ENCODE peak calls at places on chromosome 1, in ten cellular contexts. G is IMR-90, U is DND-41, V is SK-N-SH, O is neuronal stem cell, Q is HepG2, P is GM23338, H is K562, T is H1, F is PC-9. J is an unnamed sample.

GRCh38 chr1:185804206-185804605 is 70.0 kb downstream of the HMCN1 start:
- DNase-seq in G (peak), U (no peak), V (no peak), O (no peak), Q (no peak), P (no peak), H (no peak), T (no peak), F (peak), J (no peak)

GRCh38 chr1:198462365-198463025 is 78.0 kb downstream of the ATP6V1G3 start:
- DNase-seq in G (peak), U (no peak), V (no peak), O (no peak), Q (no peak), P (no peak), H (no peak), T (no peak), F (no peak), J (no peak)

GRCh38 chr1:154479764-154480421 is 22.1 kb upstream of the TDRD10 start:
- DNase-seq in G (peak), U (peak), V (peak), O (peak), Q (peak), P (peak), H (peak), T (no peak), F (peak), J (peak)

GRCh38 chr1:228416217-228416971 is at the start of gene TRIM17:
- DNase-seq in G (no peak), U (no peak), V (peak), O (peak), Q (peak), P (peak), H (no peak), T (no peak), F (no peak), J (no peak)

GRCh38 chr1:21278898-21279819 is 11.1 kb downstream of the ECE1 start:
- DNase-seq in G (peak), U (no peak), V (no peak), O (no peak), Q (no peak), P (no peak), H (no peak), T (no peak), F (no peak), J (no peak)

GRCh38 chr1:61680500-61680899 is 44.4 kb downstream of the TM2D1 start:
- DNase-seq in G (no peak), U (no peak), V (no peak), O (no peak), Q (no peak), P (no peak), H (no peak), T (no peak), F (no peak), J (no peak)

GRCh38 chr1:40783001-40783905 is at the start of gene KCNQ4:
- DNase-seq in G (no peak), U (no peak), V (peak), O (peak), Q (no peak), P (peak), H (peak), T (no peak), F (no peak), J (no peak)

GRCh38 chr1:49229555-49229954 is 452.9 kb upstream of the BEND5 start:
- DNase-seq in G (no peak), U (no peak), V (no peak), O (no peak), Q (no peak), P (peak), H (no peak), T (no peak), F (peak), J (no peak)

GRCh38 chr1:169325117-169325516 is 42.5 kb downstream of the NME7 start:
- DNase-seq in G (no peak), U (no peak), V (no peak), O (no peak), Q (no peak), P (peak), H (no peak), T (no peak), F (no peak), J (no peak)

GRCh38 chr1:59645893-59646292 is 168.9 kb upstream of the HOOK1 start:
- DNase-seq in G (peak), U (no peak), V (peak), O (no peak), Q (no peak), P (no peak), H (no peak), T (no peak), F (no peak), J (no peak)

GRCh38 chr1:174836543-174836942 is 163.2 kb upstream of the CACYBP start:
- DNase-seq in G (peak), U (no peak), V (no peak), O (no peak), Q (no peak), P (no peak), H (no peak), T (no peak), F (no peak), J (no peak)

GRCh38 chr1:19809044-19809750 is 5.9 kb downstream of the RNF186 start:
- DNase-seq in G (no peak), U (no peak), V (no peak), O (no peak), Q (no peak), P (peak), H (no peak), T (no peak), F (no peak), J (no peak)

GRCh38 chr1:167935252-167936067 is 1.0 kb upstream of the DCAF6 start:
- DNase-seq in G (peak), U (peak), V (peak), O (no peak), Q (peak), P (peak), H (no peak), T (no peak), F (no peak), J (peak)

GRCh38 chr1:70895531-70895930 is 152.1 kb downstream of the PTGER3 start:
- DNase-seq in G (no peak), U (no peak), V (no peak), O (no peak), Q (no peak), P (no peak), H (no peak), T (no peak), F (no peak), J (no peak)

GRCh38 chr1:94654031-94654430 is 112.5 kb upstream of the F3 start:
- DNase-seq in G (peak), U (no peak), V (no peak), O (no peak), Q (peak), P (no peak), H (no peak), T (no peak), F (peak), J (no peak)

GRCh38 chr1:152886758-152887409 is 8.8 kb downstream of the SMCP start:
- DNase-seq in G (no peak), U (no peak), V (no peak), O (no peak), Q (no peak), P (no peak), H (no peak), T (no peak), F (no peak), J (no peak)

GRCh38 chr1:42380617-42381423 is at the start of gene RIMKLA:
- DNase-seq in G (peak), U (peak), V (peak), O (peak), Q (peak), P (peak), H (peak), T (no peak), F (no peak), J (no peak)

GRCh38 chr1:204454476-204454875 is 40.1 kb downstream of the PIK3C2B start:
- DNase-seq in G (no peak), U (no peak), V (no peak), O (no peak), Q (no peak), P (peak), H (no peak), T (no peak), F (no peak), J (no peak)

GRCh38 chr1:44696789-44697188 is 22.3 kb downstream of the ARMH1 start:
- DNase-seq in G (no peak), U (no peak), V (no peak), O (no peak), Q (no peak), P (no peak), H (no peak), T (no peak), F (no peak), J (peak)

GRCh38 chr1:209808059-209808494 is 2.1 kb upstream of the IRF6 start:
- DNase-seq in G (peak), U (no peak), V (peak), O (no peak), Q (peak), P (no peak), H (peak), T (no peak), F (peak), J (no peak)

GRCh38 chr1:92747735-92748134 is 37.2 kb downstream of the EVI5 start:
- DNase-seq in G (peak), U (no peak), V (no peak), O (no peak), Q (no peak), P (no peak), H (no peak), T (no peak), F (peak), J (no peak)

GRCh38 chr1:94254073-94254810 is 16.9 kb upstream of the ARHGAP29 start:
- DNase-seq in G (peak), U (no peak), V (no peak), O (no peak), Q (no peak), P (no peak), H (no peak), T (no peak), F (peak), J (no peak)

GRCh38 chr1:84403362-84403761 is 5.1 kb downstream of the DNASE2B start:
- DNase-seq in G (no peak), U (no peak), V (no peak), O (no peak), Q (no peak), P (no peak), H (no peak), T (no peak), F (no peak), J (no peak)

GRCh38 chr1:81607086-81607485 is 193.6 kb upstream of the ADGRL2 start:
- DNase-seq in G (no peak), U (no peak), V (no peak), O (no peak), Q (no peak), P (no peak), H (no peak), T (no peak), F (no peak), J (no peak)

GRCh38 chr1:114330451-114330983 is 176.8 kb upstream of the SYT6 start:
- DNase-seq in G (no peak), U (peak), V (no peak), O (no peak), Q (no peak), P (no peak), H (no peak), T (no peak), F (no peak), J (no peak)

GRCh38 chr1:29649375-29650040 is 413.2 kb downstream of the PTPRU start:
- DNase-seq in G (no peak), U (no peak), V (no peak), O (no peak), Q (no peak), P (no peak), H (peak), T (no peak), F (no peak), J (no peak)

DNA sequence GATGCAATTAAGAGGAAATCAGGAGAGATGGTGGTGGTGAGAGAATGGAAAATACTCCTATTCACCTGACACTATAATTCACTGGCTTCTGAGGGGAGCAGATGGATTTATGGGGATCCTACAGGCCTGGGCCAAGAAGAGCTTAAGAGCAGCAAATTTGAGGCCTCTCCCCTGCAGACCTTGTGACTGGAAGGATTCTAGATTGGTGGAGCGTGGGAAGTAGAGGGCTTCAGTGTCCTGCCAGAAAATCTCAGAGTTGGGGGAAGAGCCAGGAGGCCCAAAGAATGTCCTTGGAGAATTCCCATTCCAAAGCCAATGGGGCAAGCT is 1.8 kb downstream of the IGFN1 start:
- DNase-seq in G (no peak), U (no peak), V (no peak), O (no peak), Q (no peak), P (no peak), H (no peak), T (no peak), F (no peak), J (no peak)
- H3K4me2 ChIP-seq in G (no peak), U (no peak), V (peak), O (no peak), Q (no peak), P (no peak), H (no peak), T (no peak), F (peak), J (no peak)

DNA sequence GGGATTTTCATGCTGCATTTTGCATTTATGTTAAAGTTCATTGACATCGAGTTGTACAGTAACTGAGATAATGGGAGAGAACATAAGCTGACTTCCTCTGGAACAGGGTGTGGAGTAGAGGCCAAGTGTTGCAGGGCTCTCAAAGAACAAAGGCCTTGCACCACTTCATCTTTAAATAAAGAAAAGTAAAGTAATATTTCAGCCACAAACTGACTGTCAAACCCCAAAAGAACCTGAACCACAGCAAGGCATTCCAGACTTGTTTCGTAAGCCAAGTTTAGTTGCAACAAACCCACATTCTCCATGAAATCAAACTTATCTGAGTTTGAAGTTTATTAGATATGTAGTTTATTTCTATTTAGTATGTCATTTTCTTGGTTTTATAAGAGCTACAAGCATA is 19.1 kb upstream of the HMGCS2 start:
- DNase-seq in G (peak), U (no peak), V (no peak), O (no peak), Q (no peak), P (no peak), H (no peak), T (no peak), F (peak), J (no peak)
- H3K4me2 ChIP-seq in G (peak), U (no peak), V (no peak), O (no peak), Q (no peak), P (no peak), H (no peak), T (no peak), F (peak), J (no peak)

DNA sequence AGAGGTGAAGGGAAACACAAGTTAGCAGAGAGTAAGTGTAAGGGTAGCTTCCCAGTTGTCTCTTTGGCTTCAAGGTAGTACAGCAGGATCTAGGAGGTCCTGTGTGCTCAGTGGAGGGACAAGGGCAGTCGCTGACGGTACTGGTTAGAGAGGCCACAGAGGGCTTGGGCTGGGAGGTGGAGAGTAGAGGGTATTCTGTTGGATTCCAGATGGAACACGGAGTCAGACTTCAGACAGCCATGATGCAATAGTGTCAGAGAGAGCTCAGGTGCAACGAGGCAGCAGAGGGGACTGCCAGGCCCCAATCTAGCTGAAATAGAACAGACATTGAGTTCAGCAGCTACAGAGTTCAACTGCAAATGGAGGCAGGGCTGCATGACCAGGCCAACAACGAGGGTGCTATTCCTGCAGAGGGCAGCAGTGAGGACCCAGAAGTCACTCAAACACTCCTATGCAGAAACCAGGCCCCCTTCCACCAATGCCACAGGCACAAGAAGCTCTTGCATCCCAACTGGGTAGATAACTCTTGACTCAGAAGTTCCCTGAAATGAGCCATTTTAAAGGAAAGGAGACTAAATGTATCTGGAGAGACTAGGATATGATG is 325.0 kb upstream of the ESRRG start:
- DNase-seq in G (no peak), U (peak), V (peak), O (no peak), Q (no peak), P (peak), H (no peak), T (peak), F (no peak), J (peak)
- H3K4me2 ChIP-seq in G (no peak), U (no peak), V (no peak), O (no peak), Q (no peak), P (no peak), H (no peak), T (no peak), F (no peak), J (no peak)

GRCh38 chr1:164763098-164763497 is 204.1 kb downstream of the PBX1 start:
- DNase-seq in G (no peak), U (no peak), V (no peak), O (no peak), Q (no peak), P (no peak), H (no peak), T (no peak), F (no peak), J (no peak)

GRCh38 chr1:164765557-164765956 is 206.6 kb downstream of the PBX1 start:
- DNase-seq in G (peak), U (no peak), V (no peak), O (no peak), Q (no peak), P (no peak), H (no peak), T (no peak), F (peak), J (no peak)

GRCh38 chr1:164767257-164768044 is 208.5 kb downstream of the PBX1 start:
- DNase-seq in G (peak), U (no peak), V (no peak), O (no peak), Q (no peak), P (no peak), H (no peak), T (no peak), F (peak), J (no peak)

GRCh38 chr1:164765993-164766720 is 207.2 kb downstream of the PBX1 start:
- DNase-seq in G (peak), U (no peak), V (no peak), O (no peak), Q (no peak), P (no peak), H (no peak), T (no peak), F (no peak), J (no peak)

GRCh38 chr1:164764333-164764732 is 205.3 kb downstream of the PBX1 start:
- DNase-seq in G (peak), U (no peak), V (no peak), O (no peak), Q (no peak), P (no peak), H (no peak), T (no peak), F (no peak), J (no peak)
- H3K4me2 ChIP-seq in G (no peak), U (no peak), V (no peak), O (no peak), Q (no peak), P (no peak), H (no peak), T (no peak), F (no peak), J (no peak)

J was measured in OCI-LY7.